ENCODE peak calls at places on chromosome 10, in ten cellular contexts. D, F, O, A, Q, K, V, W, J and M are unnamed samples.

GRCh38 chr10:129057856-129058663 is 409.0 kb upstream of the MGMT start:
- DNase-seq in J (no peak), F (no peak), V (peak; percentile 24), K (peak; percentile 41), O (no peak), D (no peak), W (no peak), A (peak; percentile 97), Q (no peak), M (no peak)

GRCh38 chr10:129853236-129853946 is 110.7 kb downstream of the EBF3 start:
- DNase-seq in W (no peak), Q (peak; percentile 24), F (no peak), J (no peak), V (no peak), K (no peak), A (no peak), D (peak; percentile 23), O (no peak), M (no peak)

GRCh38 chr10:126147866-126148578 is 240.3 kb downstream of the ADAM12 start:
- DNase-seq in J (no peak), F (peak; percentile 60), D (peak; percentile 91), K (no peak), A (no peak), V (no peak), O (no peak), Q (no peak), W (no peak), M (no peak)

GRCh38 chr10:90111671-90112070 is 410.3 kb downstream of the KIF20B start:
- DNase-seq in K (no peak), A (no peak), W (no peak), D (no peak), O (no peak), Q (no peak), V (no peak), F (no peak), J (no peak), M (no peak)

GRCh38 chr10:21976739-21977138 is 26.8 kb downstream of the DNAJC1 start:
- DNase-seq in J (no peak), Q (no peak), F (no peak), A (no peak), O (no peak), K (no peak), V (no peak), W (no peak), D (no peak), M (no peak)

GRCh38 chr10:1736180-1736971 is 949 bp downstream of the ADARB2 start:
- DNase-seq in K (no peak), Q (no peak), W (no peak), O (no peak), J (no peak), F (no peak), V (no peak), D (no peak), A (no peak), M (no peak)

GRCh38 chr10:22714524-22715289 is at the start of gene PIP4K2A:
- DNase-seq in A (peak; percentile 80), O (peak; percentile 91), F (peak; percentile 79), W (peak; percentile 92), D (peak; percentile 74), J (peak; percentile 93), V (peak; percentile 66), Q (peak; percentile 24), K (peak; percentile 69), M (no peak)

GRCh38 chr10:74628136-74628535 is 198.3 kb upstream of the KAT6B start:
- DNase-seq in A (no peak), D (no peak), W (no peak), K (no peak), O (no peak), J (no peak), F (no peak), V (no peak), Q (no peak), M (no peak)

GRCh38 chr10:50362547-50363125 is 111.3 kb upstream of the ASAH2 start:
- DNase-seq in A (peak; percentile 22), W (no peak), J (peak; percentile 52), Q (no peak), V (no peak), K (no peak), D (no peak), O (no peak), F (no peak), M (no peak)

GRCh38 chr10:126646101-126646500 is 24.4 kb downstream of the C10orf90 start:
- DNase-seq in K (no peak), Q (no peak), D (peak; percentile 36), O (no peak), J (no peak), F (peak; percentile 6), A (no peak), V (no peak), W (no peak), M (no peak)

GRCh38 chr10:86586516-86586915 is 64.9 kb upstream of the WAPL start:
- DNase-seq in J (no peak), A (no peak), F (no peak), W (no peak), D (no peak), K (no peak), V (no peak), Q (no peak), O (no peak), M (no peak)

GRCh38 chr10:125343118-125343752 is 182.9 kb upstream of the CTBP2 start:
- DNase-seq in W (no peak), F (no peak), D (peak; percentile 21), K (no peak), A (no peak), Q (peak; percentile 1), J (peak; percentile 23), V (no peak), O (no peak), M (no peak)

GRCh38 chr10:106952033-106952432 is 212.5 kb downstream of the SORCS1 start:
- DNase-seq in F (no peak), A (no peak), V (no peak), W (no peak), J (no peak), Q (no peak), K (no peak), O (no peak), D (no peak), M (no peak)

GRCh38 chr10:50416181-50416824 is 165.0 kb upstream of the ASAH2 start:
- DNase-seq in Q (no peak), O (no peak), D (peak; percentile 31), K (no peak), W (no peak), V (no peak), J (no peak), A (no peak), F (peak; percentile 9), M (no peak)

GRCh38 chr10:106563384-106563783 is 601.1 kb downstream of the SORCS1 start:
- DNase-seq in A (no peak), V (no peak), W (no peak), O (no peak), D (no peak), F (no peak), J (no peak), Q (no peak), K (no peak), M (no peak)

GRCh38 chr10:132519382-132520146 is 18.0 kb upstream of the INPP5A start:
- DNase-seq in A (no peak), W (peak; percentile 76), O (peak; percentile 75), V (no peak), D (no peak), K (no peak), F (no peak), J (peak; percentile 28), Q (no peak), M (peak; percentile 21)